ENCODE peak calls at places on chromosomes 3 and 15, in eight cellular contexts. O is effector memory CD4-positive, alpha-beta T cell; I is ovary; U is iris pigment epithelial cell; Z is occipital lobe; Y is PC-3; D is NT2/D1; T is brain microvascular endothelial cell. R is an unnamed sample.

GRCh38 chr3:54771050-54771449 is 156.8 kb downstream of the LRTM1 start:
- DNase-seq in Z (no peak), U (no peak), O (no peak), Y (no peak), T (no peak), I (no peak), D (no peak), R (no peak)

GRCh38 chr3:184259878-184260570 is 1.3 kb downstream of the CAMK2N2 start:
- DNase-seq in I (peak), Y (peak), O (peak), Z (no peak), U (peak), D (no peak), T (peak), R (no peak)

GRCh38 chr3:188868803-188869202 is 303.0 kb upstream of the TPRG1 start:
- DNase-seq in Z (no peak), T (no peak), U (no peak), D (no peak), O (no peak), I (no peak), Y (no peak), R (no peak)

GRCh38 chr15:59329570-59330350 is 42.9 kb downstream of the MYO1E start:
- DNase-seq in Y (peak), O (no peak), U (peak), Z (no peak), I (no peak), D (no peak), T (peak), R (no peak)

GRCh38 chr15:100463515-100463914 is 65.2 kb downstream of the CERS3 start:
- DNase-seq in T (no peak), O (no peak), U (no peak), Y (peak), Z (no peak), I (no peak), D (no peak), R (no peak)

GRCh38 chr3:138442996-138443395 is 8.6 kb downstream of the ESYT3 start:
- DNase-seq in U (no peak), I (no peak), D (no peak), Y (no peak), T (no peak), O (no peak), Z (no peak), R (no peak)

GRCh38 chr3:57961177-57961827 is 46.9 kb upstream of the FLNB start:
- DNase-seq in Z (no peak), I (no peak), O (no peak), Y (no peak), U (no peak), D (no peak), T (no peak), R (no peak)

GRCh38 chr3:159846255-159846654 is 142.4 kb upstream of the IL12A start:
- DNase-seq in Y (no peak), U (no peak), O (no peak), I (no peak), Z (no peak), D (no peak), T (no peak), R (no peak)

GRCh38 chr3:43031490-43032216 is 52.5 kb downstream of the GASK1A start:
- DNase-seq in I (no peak), Y (no peak), D (no peak), U (no peak), O (no peak), T (no peak), Z (no peak), R (peak)

GRCh38 chr3:46119709-46120498 is 88.2 kb downstream of the CCR1 start:
- DNase-seq in T (no peak), D (no peak), Y (no peak), I (no peak), U (no peak), O (no peak), Z (no peak), R (no peak)